ENCODE peak calls at places on chromosomes 3 and 15, in four cellular contexts. B is colonic mucosa, F is SJSA1, O is MM.1S. Y is an unnamed sample. For H3K9me3, the result is how much of the 10 kb centered on the place peaks cover.

GRCh38 chr3:23800731-23801130 is 5.0 kb upstream of the UBE2E1 start:
- DNase-seq in B (no peak), F (no peak), O (peak), Y (no peak)

GRCh38 chr15:38254065-38254883 is 1.6 kb downstream of the SPRED1 start:
- DNase-seq in B (peak), F (peak), O (peak), Y (peak)

GRCh38 chr3:31903686-31904431 is 77.2 kb downstream of the OSBPL10 start:
- DNase-seq in B (no peak), F (no peak), O (no peak), Y (peak)

GRCh38 chr15:57969355-57969754 is 96.2 kb downstream of the ALDH1A2 start:
- DNase-seq in B (no peak), F (no peak), O (no peak), Y (no peak)

GRCh38 chr3:100033184-100033583 is 81.1 kb downstream of the FILIP1L start:
- DNase-seq in B (no peak), F (peak), O (no peak), Y (peak)

GRCh38 chr15:92714071-92714456 is 58.5 kb upstream of the FAM174B start:
- DNase-seq in B (no peak), F (no peak), O (no peak), Y (peak)

GRCh38 chr3:66729685-66730393 is 229.0 kb upstream of the LRIG1 start:
- DNase-seq in B (no peak), F (no peak), O (no peak), Y (no peak)

GRCh38 chr15:59587085-59587826 is 24.3 kb upstream of the GCNT3 start:
- DNase-seq in B (no peak), F (no peak), O (no peak), Y (no peak)

GRCh38 chr3:126926684-126927404 is 56.1 kb upstream of the PLXNA1 start:
- DNase-seq in B (no peak), F (peak), O (no peak), Y (no peak)

GRCh38 chr3:45832691-45833090 is 9.2 kb downstream of the LZTFL1 start:
- DNase-seq in B (no peak), F (peak), O (no peak), Y (no peak)

GRCh38 chr3:143600762-143601161 is 247.5 kb downstream of the SLC9A9 start:
- DNase-seq in B (no peak), F (no peak), O (no peak), Y (no peak)

GRCh38 chr15:40511472-40512133 is 40.8 kb downstream of the CHST14 start:
- DNase-seq in B (peak), F (no peak), O (peak), Y (no peak)

GRCh38 chr3:129037093-129037419 is 23.5 kb upstream of the GP9 start:
- DNase-seq in B (no peak), F (no peak), O (no peak), Y (no peak)

GRCh38 chr3:117128133-117128532 is 418.6 kb downstream of the TUSC7 start:
- DNase-seq in B (no peak), F (peak), O (no peak), Y (no peak)

GRCh38 chr3:195270350-195271115 is 426 bp downstream of the XXYLT1 start:
- DNase-seq in B (peak), F (peak), O (peak), Y (peak)

GRCh38 chr3:46934067-46934466 is 42.5 kb downstream of the CCDC12 start:
- DNase-seq in B (no peak), F (no peak), O (no peak), Y (no peak)

DNA sequence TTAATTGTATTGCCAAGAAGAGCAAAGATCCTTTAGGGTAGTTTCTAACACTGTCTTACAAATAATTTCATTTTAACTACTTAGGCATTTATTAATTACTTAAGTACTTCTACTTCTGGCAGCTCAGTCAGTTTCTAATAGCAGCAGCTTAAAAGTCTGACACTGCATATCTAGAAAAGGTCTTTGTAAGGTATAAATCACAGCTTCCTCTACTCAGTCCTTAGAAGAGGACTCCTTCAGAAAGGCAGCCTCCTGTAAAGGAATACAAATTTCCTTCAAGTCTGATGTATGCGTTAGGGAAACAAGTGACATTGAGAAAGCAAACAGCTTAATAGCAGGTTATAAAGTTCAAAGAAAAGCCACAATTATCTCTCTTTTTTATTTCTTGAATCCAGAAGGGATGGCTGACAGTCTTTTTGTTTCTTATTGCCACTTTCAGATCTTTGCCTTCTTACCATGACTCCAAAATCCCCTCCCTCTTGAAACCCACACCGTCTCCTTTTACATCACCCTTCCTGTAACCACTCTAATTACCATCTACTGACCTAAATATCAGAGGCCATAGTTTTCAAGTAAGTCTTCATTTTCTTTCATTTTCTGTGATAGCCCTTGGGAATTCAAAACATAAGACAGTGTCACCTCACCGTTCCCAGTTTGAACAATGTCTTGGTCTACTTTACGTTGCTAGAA is 109.5 kb downstream of the CGGBP1 start:
- DNase-seq in B (no peak), F (no peak), O (no peak), Y (no peak)
- H3K9me3 ChIP-seq in B (under half), F (under half), O (under half), Y (under half)

GRCh38 chr3:160402249-160403027 is 3.0 kb downstream of the SMC4 start:
- DNase-seq in B (no peak), F (peak), O (peak), Y (no peak)
- H3K27ac ChIP-seq in B (no peak), F (peak), O (peak), Y (no peak)

DNA sequence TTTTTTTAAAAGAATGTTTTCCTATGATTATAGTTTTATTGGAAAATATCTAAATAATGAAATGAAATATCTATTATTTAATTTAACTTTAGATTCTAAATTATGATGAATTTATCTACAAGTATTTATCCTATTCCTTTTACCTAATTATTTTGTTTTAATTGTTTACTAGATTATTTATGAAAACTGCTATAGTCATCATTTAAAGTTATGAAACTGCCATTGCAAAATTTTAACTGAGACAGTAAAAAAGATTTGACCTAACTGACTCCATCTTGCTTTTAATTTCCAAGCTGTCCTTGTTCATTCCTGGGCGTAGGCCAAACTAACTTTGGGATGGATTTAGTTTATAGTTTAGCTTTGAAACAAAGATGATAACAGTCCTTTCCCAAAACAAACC is 25.9 kb upstream of the FAM3D start:
- DNase-seq in B (no peak), F (no peak), O (no peak), Y (no peak)
- H3K9me3 ChIP-seq in B (under half), F (under half), O (under half), Y (under half)

GRCh38 chr3:50316657-50317242 is 5.8 kb downstream of the HYAL2 start:
- DNase-seq in B (peak), F (no peak), O (no peak), Y (no peak)
- H3K27ac ChIP-seq in B (peak), F (no peak), O (peak), Y (no peak)

GRCh38 chr3:458124-458523 is 261.6 kb downstream of the CHL1 start:
- DNase-seq in B (no peak), F (no peak), O (no peak), Y (no peak)
- H3K9me3 ChIP-seq in B (under half), F (under half), O (under half), Y (under half)

GRCh38 chr3:111848778-111849177 is 10.3 kb upstream of the PHLDB2 start:
- DNase-seq in B (no peak), F (no peak), O (no peak), Y (no peak)
- H3K27ac ChIP-seq in B (no peak), F (no peak), O (no peak), Y (no peak)

DNA sequence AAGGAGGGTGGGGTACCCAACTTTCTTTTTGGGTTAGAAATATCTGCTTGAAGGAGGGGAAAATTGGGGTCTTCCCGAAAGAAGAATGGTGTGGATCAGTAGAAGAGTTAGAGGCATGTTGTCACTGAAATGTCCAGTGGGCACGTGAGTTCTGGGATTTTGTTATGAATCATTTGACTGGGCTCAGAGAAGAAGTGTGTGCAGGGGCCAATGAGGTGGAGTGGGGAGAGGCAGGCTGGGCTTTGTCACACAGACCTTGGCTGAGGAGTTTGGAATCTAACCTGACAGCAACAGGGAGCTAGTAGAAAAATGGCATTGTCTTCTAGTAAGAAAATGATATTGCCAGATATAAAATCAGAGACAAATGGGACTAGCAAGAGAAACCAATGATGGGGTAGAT is 436.8 kb downstream of the MFSD1 start:
- DNase-seq in B (no peak), F (no peak), O (no peak), Y (no peak)
- H3K9me3 ChIP-seq in B (under half), F (under half), O (under half), Y (under half)

GRCh38 chr15:70215951-70216350 is 118.2 kb upstream of the TLE3 start:
- DNase-seq in B (no peak), F (no peak), O (no peak), Y (no peak)

GRCh38 chr15:70219256-70219919 is 121.7 kb upstream of the TLE3 start:
- DNase-seq in B (no peak), F (no peak), O (no peak), Y (peak)

GRCh38 chr15:70214941-70215635 is 117.4 kb upstream of the TLE3 start:
- DNase-seq in B (no peak), F (no peak), O (no peak), Y (no peak)

GRCh38 chr15:70220444-70220937 is 122.8 kb upstream of the TLE3 start:
- DNase-seq in B (no peak), F (no peak), O (no peak), Y (no peak)

GRCh38 chr15:70217246-70218160 is 119.8 kb upstream of the TLE3 start:
- DNase-seq in B (no peak), F (no peak), O (no peak), Y (no peak)
- H3K27ac ChIP-seq in B (no peak), F (no peak), O (no peak), Y (no peak)